ENCODE peak calls at places on chromosomes 6 and 20, in four cellular contexts. K is A549, Y is Peyer's patch, C is H9. N is an unnamed sample. For H3K4me1, the result is how much of the 10 kb centered on the place peaks cover.

GRCh38 chr6:3432416-3432815 is 24.4 kb downstream of the SLC22A23 start:
- DNase-seq in C (no peak), K (no peak), Y (no peak), N (no peak)

GRCh38 chr6:155186052-155186658 is 77.7 kb upstream of the CLDN20 start:
- DNase-seq in Y (no peak), K (no peak), C (peak), N (no peak)

GRCh38 chr20:56724246-56724757 is 95.2 kb downstream of the TFAP2C start:
- DNase-seq in Y (no peak), K (no peak), C (no peak), N (no peak)

GRCh38 chr6:78810146-78810545 is 57.2 kb upstream of the IRAK1BP1 start:
- DNase-seq in C (peak), Y (no peak), K (peak), N (no peak)

GRCh38 chr20:39036011-39036410 is 73.9 kb downstream of the DHX35 start:
- DNase-seq in Y (no peak), C (no peak), K (no peak), N (no peak)

GRCh38 chr6:148535976-148536375 is 193.3 kb downstream of the SASH1 start:
- DNase-seq in C (no peak), K (no peak), Y (no peak), N (no peak)

GRCh38 chr6:101605874-101606273 is 212.4 kb downstream of the GRIK2 start:
- DNase-seq in C (no peak), Y (no peak), K (peak), N (no peak)

GRCh38 chr6:139443226-139444112 is 69.0 kb upstream of the CITED2 start:
- DNase-seq in Y (no peak), K (no peak), C (no peak), N (no peak)

GRCh38 chr6:106097368-106098231 is 11.5 kb downstream of the PRDM1 start:
- DNase-seq in C (no peak), K (peak), Y (peak), N (no peak)

GRCh38 chr20:64043768-64044167 is 5.7 kb downstream of the SOX18 start:
- DNase-seq in Y (no peak), K (no peak), C (no peak), N (no peak)
- H3K4me1 ChIP-seq in Y (under half), K (under half), C (under half), N (under half)

GRCh38 chr6:26243132-26243531 is 121.9 kb upstream of the BTN3A2 start:
- DNase-seq in Y (peak), C (no peak), K (no peak), N (no peak)
- H3K4me1 ChIP-seq in Y (under half), C (under half), K (under half), N (under half)

GRCh38 chr6:111724039-111724438 is 118.4 kb upstream of the TRAF3IP2 start:
- DNase-seq in K (no peak), C (no peak), Y (no peak), N (no peak)

GRCh38 chr6:111723412-111723970 is 117.8 kb upstream of the TRAF3IP2 start:
- DNase-seq in Y (no peak), K (no peak), C (no peak), N (no peak)

GRCh38 chr6:111727041-111727440 is 121.4 kb upstream of the TRAF3IP2 start:
- DNase-seq in Y (no peak), K (no peak), C (no peak), N (no peak)

GRCh38 chr6:111724505-111724904 is 118.8 kb upstream of the TRAF3IP2 start:
- DNase-seq in Y (no peak), C (no peak), K (no peak), N (no peak)

GRCh38 chr6:111725446-111726112 is 119.9 kb upstream of the TRAF3IP2 start:
- DNase-seq in C (no peak), Y (no peak), K (no peak), N (peak)
- H3K4me1 ChIP-seq in C (under half), Y (under half), K (under half), N (under half)

DNA sequence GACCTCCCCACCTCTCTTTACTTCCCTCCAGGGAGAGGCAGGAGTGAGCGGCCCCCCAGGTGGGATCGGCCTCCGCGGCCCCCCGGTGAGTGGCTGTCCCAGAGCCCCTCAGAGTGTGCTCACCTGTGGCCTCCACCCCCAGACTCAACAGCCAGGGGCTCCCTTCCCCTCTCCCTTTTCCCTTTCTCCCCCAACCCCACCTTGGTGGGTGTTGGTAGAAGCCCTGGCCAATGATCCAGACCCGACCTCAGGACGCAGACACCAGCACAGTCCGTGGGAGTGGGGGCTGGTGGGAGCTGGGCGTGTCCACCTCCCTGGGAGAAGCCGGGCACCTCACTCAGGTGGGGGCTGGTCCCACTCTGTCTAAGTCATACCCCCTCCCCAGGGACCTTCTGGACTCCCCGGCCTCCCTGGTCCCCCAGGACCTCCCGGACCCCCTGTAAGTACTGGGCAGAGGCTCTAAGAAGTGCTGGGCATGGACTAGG is 4.9 kb downstream of the COL9A3 start:
- DNase-seq in K (no peak), C (no peak), Y (no peak), N (no peak)
- H3K4me1 ChIP-seq in K (half or more), C (under half), Y (under half), N (under half)

DNA sequence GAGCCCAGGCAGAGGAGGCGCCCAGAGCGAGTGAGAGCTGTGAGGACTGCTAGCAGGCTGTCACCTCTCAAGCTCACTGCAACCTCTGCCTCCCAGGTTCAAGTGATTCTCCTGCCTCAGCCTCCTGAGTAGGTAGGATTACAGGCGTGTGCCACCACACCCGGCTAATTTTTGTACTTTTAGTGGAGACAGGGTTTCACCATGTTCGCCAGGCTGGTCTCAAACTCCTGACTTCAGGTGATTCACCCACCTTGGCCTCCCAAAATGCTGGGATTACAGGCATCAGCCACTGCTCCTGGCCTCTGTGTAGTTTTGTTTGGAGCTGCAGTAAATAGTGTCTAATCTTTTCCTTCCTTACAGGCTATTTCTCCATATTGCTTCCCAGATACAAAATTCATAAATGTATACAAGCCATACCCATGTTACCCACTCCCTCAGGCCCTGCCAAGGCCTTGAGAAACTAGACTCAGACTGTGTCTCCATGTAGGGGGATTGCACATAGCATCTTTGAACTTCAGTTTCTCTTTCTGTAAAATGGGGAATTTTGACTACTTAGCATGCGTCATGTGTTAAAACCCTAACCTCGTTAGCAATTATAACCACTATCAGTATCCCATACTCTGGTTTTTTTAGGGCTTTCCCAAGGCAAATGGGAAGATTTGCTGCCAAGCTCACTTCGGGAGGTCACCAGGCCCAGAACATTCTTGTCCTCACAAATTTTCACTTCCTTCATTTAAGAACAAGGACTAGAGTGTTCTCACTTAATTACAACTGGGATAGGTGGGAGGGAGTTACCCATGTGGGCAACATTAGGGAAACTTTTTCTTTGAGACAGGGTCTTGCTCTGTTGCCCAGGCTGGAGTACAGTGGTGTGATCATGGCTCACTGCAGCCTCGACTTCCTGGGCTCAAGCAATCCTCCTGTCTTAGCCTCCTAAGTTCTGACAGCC is 67.3 kb upstream of the DDR1 start:
- DNase-seq in C (no peak), Y (no peak), K (no peak), N (no peak)
- H3K4me1 ChIP-seq in C (under half), Y (under half), K (half or more), N (under half)

N was measured in aorta.